ENCODE peak calls at places on chromosomes 11 and 22, in eight cellular contexts. P is gastrocnemius medialis, R is thoracic aorta, M is A549, J is right lobe of liver, A is fibroblast of pulmonary artery, Z is GM20000, C is neural progenitor cell. G is an unnamed sample.

GRCh38 chr11:98056945-98057344 is 963.8 kb upstream of the CNTN5 start:
- DNase-seq in M (no peak), R (no peak), A (no peak), Z (no peak), P (no peak), C (no peak), J (no peak), G (no peak)

GRCh38 chr11:335779-336665 is 15.4 kb upstream of the IFITM3 start:
- DNase-seq in A (peak), P (no peak), R (no peak), Z (no peak), C (peak), J (no peak), M (no peak), G (no peak)

GRCh38 chr11:124801014-124801413 is 808 bp upstream of the MSANTD2 start:
- DNase-seq in C (no peak), R (no peak), A (peak), Z (peak), J (no peak), P (no peak), M (no peak), G (no peak)

GRCh38 chr22:38043151-38044039 is 13.8 kb upstream of the PICK1 start:
- DNase-seq in P (no peak), C (no peak), M (no peak), J (no peak), R (no peak), A (no peak), Z (no peak), G (no peak)

GRCh38 chr11:12893787-12894672 is 115.1 kb upstream of the RASSF10 start:
- DNase-seq in J (no peak), A (peak), Z (peak), P (peak), C (peak), R (no peak), M (peak), G (peak)

GRCh38 chr11:29395555-29396072 is 621.2 kb downstream of the KCNA4 start:
- DNase-seq in C (no peak), R (no peak), P (no peak), M (no peak), J (no peak), A (no peak), Z (no peak), G (no peak)

GRCh38 chr11:29087404-29087803 is 929.4 kb downstream of the KCNA4 start:
- DNase-seq in M (no peak), C (no peak), R (no peak), P (no peak), J (no peak), A (no peak), Z (no peak), G (no peak)

GRCh38 chr11:109120341-109120740 is 301.6 kb upstream of the C11orf87 start:
- DNase-seq in R (no peak), M (no peak), P (no peak), A (no peak), J (no peak), C (no peak), Z (no peak), G (no peak)

GRCh38 chr11:123587559-123587958 is 66.9 kb downstream of the SCN3B start:
- DNase-seq in R (no peak), M (peak), Z (no peak), P (no peak), C (no peak), A (no peak), J (no peak), G (no peak)

GRCh38 chr11:57491371-57492061 is 24.0 kb downstream of the SLC43A1 start:
- DNase-seq in P (no peak), M (peak), J (no peak), C (peak), A (peak), Z (peak), R (no peak), G (peak)
- TF ChIP-seq CTCF in P (peak), M (peak), J (peak), C (peak), A (peak), Z (peak), R (peak), G (peak)

DNA sequence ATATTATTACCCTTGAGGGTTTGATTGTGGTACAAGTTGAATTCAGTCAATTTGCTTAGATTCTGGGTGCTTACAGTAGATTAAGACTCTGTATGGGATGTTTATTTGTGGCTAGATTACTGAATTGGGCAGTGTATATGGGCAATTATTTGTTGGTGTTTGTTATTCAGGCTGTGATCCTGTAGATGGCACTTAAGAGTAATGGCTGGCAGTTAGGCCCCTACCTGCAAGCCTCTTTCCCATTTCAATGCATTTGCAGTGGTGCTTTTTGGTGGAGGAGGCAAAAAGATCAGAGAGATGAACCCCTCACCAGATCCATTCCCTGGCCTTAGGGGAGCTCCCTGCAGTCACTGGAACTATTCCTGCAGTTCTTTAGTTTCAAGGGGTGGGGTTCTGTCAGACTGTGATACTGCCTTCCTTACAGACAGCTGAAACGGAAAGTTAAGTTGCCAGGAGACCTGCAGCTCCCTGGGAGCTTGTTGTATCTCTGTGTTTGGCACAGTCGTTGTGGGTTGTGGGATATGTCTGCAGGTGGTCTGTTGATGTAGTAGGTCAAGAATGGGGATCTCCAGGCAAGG is 199.5 kb downstream of the AASDHPPT start:
- DNase-seq in A (peak), P (no peak), M (peak), Z (no peak), C (peak), R (no peak), J (no peak), G (no peak)
- TF ChIP-seq CTCF in A (peak), P (no peak), M (peak), Z (no peak), C (peak), R (no peak), J (no peak), G (no peak)

GRCh38 chr11:117942255-117942654 is 13.1 kb upstream of the TMPRSS13 start:
- DNase-seq in P (no peak), Z (no peak), C (no peak), R (no peak), M (no peak), J (no peak), A (no peak), G (no peak)

GRCh38 chr11:117946196-117946841 is 17.1 kb upstream of the TMPRSS13 start:
- DNase-seq in C (no peak), R (no peak), M (no peak), P (no peak), A (no peak), Z (no peak), J (no peak), G (no peak)

GRCh38 chr11:117946842-117947526 is 17.8 kb upstream of the TMPRSS13 start:
- DNase-seq in P (peak), J (peak), C (peak), Z (peak), R (peak), M (peak), A (peak), G (peak)

GRCh38 chr11:117944554-117944953 is 15.4 kb upstream of the TMPRSS13 start:
- DNase-seq in Z (peak), R (no peak), M (no peak), A (no peak), C (no peak), P (no peak), J (no peak), G (no peak)

DNA sequence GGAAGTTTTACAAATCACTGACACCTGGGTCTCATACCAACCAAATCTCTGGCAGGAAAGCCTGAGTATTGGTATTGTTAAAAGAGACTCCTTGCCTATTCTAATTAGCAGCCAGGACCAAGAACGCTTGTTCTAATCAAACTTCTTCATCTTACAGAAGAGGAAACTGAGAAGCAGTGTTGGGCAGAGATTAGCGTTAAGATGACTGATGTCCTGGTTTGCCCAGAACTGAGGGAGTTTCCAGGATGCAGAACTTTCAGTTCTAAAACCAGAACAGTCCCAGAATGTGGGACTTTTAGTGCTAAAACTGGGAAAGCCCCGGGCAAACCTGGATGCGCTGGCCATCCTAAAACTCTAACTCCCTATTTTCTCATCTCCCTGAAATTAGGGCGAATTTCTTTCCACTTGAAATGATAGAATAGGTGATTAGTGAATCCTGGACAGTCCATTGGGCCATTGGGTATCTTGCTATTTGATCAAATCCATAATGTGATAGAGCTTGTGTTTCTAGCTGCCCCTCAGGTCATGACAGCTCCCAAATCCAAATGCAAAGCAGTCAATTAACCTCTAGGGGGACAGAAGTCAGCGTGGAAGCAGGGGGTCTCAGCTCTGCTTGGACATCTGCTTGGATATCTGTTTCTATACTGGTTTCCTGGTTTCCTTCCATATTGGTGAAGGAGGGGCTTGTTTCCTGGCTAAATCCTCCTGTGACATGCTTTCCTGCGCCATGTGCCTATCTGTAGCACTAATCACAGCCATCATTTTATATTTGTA is 16.0 kb upstream of the TMPRSS13 start:
- DNase-seq in C (peak), A (no peak), J (no peak), Z (peak), M (no peak), R (no peak), P (no peak), G (no peak)
- TF ChIP-seq CTCF in C (peak), A (peak), J (no peak), Z (no peak), M (no peak), R (no peak), P (no peak), G (peak)

GRCh38 chr11:66641834-66642233 is 3.3 kb downstream of the RBM4 start:
- DNase-seq in R (no peak), P (no peak), M (no peak), Z (no peak), C (no peak), A (no peak), J (no peak), G (no peak)

GRCh38 chr11:66639066-66639813 is 737 bp downstream of the RBM4 start:
- DNase-seq in P (no peak), Z (no peak), R (no peak), M (peak), C (no peak), A (peak), J (no peak), G (no peak)

GRCh38 chr11:66636411-66636810 is 2.1 kb upstream of the RBM4 start:
- DNase-seq in P (no peak), J (no peak), R (no peak), M (no peak), C (no peak), Z (no peak), A (no peak), G (no peak)

GRCh38 chr11:66637557-66638176 is 836 bp upstream of the RBM4 start:
- DNase-seq in R (no peak), Z (no peak), A (no peak), P (no peak), C (peak), J (no peak), M (no peak), G (no peak)

DNA sequence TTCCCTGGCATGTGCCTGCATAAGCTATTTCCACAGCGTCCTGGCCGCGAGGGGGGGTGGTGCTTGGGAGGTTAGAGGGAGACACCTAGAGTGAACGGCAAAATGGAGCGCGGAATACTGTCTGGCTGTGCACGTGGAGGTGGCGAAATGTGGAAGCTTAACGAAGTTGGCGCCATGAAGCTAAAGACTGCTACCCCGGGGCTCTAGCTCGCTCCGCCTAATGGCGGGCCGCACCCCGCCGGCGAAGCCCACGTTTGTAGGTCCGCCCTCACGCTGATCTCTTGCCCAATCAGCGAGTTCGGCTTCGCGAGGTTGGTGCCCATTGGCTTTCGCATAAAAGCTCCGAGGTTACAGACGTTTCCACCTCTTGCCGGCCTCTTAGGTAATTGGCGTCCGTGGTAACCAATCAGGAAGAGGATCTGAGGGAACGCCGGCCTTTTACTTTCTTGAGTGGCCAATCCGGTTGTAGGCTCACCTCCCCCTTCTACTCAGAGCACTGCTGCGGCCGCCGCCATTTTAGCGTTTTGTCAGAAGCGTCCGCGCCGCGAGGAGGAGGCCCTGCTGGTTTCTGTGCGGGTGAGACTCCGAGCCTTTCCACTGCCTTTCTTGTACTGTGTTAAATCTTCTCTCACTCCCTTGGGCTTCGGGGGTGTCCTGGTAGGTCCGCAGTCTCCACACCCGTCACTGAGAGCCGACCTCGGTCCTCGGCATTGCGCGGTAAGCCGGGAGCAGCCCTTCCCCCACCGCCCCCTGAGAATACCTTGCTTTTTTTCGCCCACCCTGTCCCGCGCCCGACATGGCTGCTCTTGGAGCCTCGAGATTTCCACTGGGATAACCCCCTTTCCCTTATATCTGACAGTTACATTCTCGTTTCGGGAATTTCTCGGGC is at the start of gene RBM4:
- DNase-seq in C (peak), R (peak), J (peak), M (peak), Z (peak), A (peak), P (peak), G (peak)
- TF ChIP-seq CTCF in C (peak), R (no peak), J (no peak), M (peak), Z (no peak), A (peak), P (no peak), G (no peak)

GRCh38 chr11:73856001-73856663 is 20.5 kb downstream of the COA4 start:
- DNase-seq in P (no peak), R (no peak), J (no peak), C (no peak), Z (no peak), M (no peak), A (no peak), G (no peak)

GRCh38 chr11:73854680-73855079 is 22.0 kb downstream of the COA4 start:
- DNase-seq in A (peak), R (no peak), M (no peak), Z (no peak), C (no peak), P (no peak), J (no peak), G (no peak)

GRCh38 chr11:73859671-73860070 is 17.0 kb downstream of the COA4 start:
- DNase-seq in M (no peak), A (no peak), P (no peak), R (no peak), J (no peak), Z (no peak), C (no peak), G (no peak)

GRCh38 chr11:73862971-73863370 is 13.7 kb downstream of the COA4 start:
- DNase-seq in R (no peak), P (no peak), J (no peak), C (no peak), Z (no peak), M (no peak), A (no peak), G (no peak)

GRCh38 chr11:73860202-73860601 is 16.4 kb downstream of the COA4 start:
- DNase-seq in R (no peak), M (no peak), C (no peak), Z (no peak), J (no peak), P (no peak), A (no peak), G (no peak)
- TF ChIP-seq CTCF in R (no peak), M (no peak), C (no peak), Z (no peak), J (no peak), P (no peak), A (no peak), G (no peak)

GRCh38 chr11:3014314-3014938 is 22.3 kb upstream of the NAP1L4 start:
- DNase-seq in J (no peak), P (no peak), A (no peak), R (no peak), Z (no peak), M (no peak), C (no peak), G (no peak)
- TF ChIP-seq CTCF in J (no peak), P (no peak), A (no peak), R (no peak), Z (no peak), M (no peak), C (no peak), G (no peak)

GRCh38 chr22:27331526-27332281 is 469.9 kb downstream of the MN1 start:
- DNase-seq in Z (no peak), J (peak), C (peak), M (peak), A (peak), R (peak), P (no peak), G (peak)
- TF ChIP-seq CTCF in Z (no peak), J (peak), C (peak), M (peak), A (peak), R (peak), P (no peak), G (peak)

GRCh38 chr22:39315389-39315788 is 4.0 kb downstream of the RPL3 start:
- DNase-seq in Z (no peak), A (no peak), P (no peak), M (no peak), C (no peak), J (no peak), R (no peak), G (no peak)

GRCh38 chr22:39312410-39312809 is 7.0 kb downstream of the RPL3 start:
- DNase-seq in Z (no peak), R (no peak), J (no peak), A (no peak), C (no peak), P (no peak), M (no peak), G (no peak)

GRCh38 chr22:39316440-39317083 is 2.9 kb downstream of the RPL3 start:
- DNase-seq in Z (peak), R (no peak), A (peak), C (peak), P (peak), J (peak), M (peak), G (peak)

GRCh38 chr22:39313258-39314001 is 6.0 kb downstream of the RPL3 start:
- DNase-seq in P (no peak), Z (no peak), C (no peak), J (no peak), R (no peak), M (no peak), A (no peak), G (no peak)

DNA sequence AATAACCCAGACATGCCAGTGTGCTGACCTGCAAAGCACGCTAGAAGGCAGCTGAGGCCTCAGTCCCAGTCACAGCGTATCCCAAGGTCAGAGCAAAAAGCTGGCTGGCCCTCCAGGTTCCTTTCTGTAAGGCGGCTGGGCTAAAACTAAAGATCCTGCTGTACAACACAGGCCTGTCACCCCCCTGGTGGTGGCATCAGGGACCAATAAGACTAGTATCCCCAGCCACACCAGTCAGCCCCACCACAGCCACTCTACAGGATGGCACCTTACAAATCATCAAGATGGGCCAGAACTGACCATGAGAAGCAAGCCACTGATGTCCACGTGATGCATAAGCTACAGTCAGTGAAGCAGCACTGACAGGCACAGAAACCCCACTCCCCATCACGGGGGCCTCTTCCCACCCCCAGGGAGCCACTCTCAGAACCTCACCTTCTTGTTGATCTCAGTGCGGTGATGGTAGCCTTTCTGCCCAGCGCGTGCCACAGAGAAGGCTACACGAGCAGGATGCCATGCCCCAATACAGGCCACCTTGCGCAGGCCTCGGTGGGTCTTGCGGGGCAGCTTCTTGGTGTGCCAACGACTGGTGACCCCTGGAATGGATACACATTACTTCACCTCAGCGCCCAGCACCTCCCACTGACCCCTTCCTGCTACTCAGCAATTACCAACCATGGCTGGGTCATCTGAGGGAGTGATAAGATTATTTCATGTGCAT is 5.0 kb downstream of the RPL3 start:
- DNase-seq in A (no peak), M (no peak), J (no peak), P (no peak), R (no peak), Z (no peak), C (no peak), G (no peak)
- TF ChIP-seq CTCF in A (peak), M (no peak), J (no peak), P (no peak), R (peak), Z (no peak), C (peak), G (peak)